ENCODE peak calls at places on chromosomes 1 and 21, in five cellular contexts. E is EL, O is T-helper 17 cell, P is hepatic stellate cell, Q is AG08395. Z is an unnamed sample.

GRCh38 chr1:193333166-193333565 is 146.8 kb upstream of the B3GALT2 start:
- DNase-seq in E (no peak), O (no peak), P (no peak), Q (no peak), Z (no peak)

GRCh38 chr1:185559684-185560310 is 174.4 kb upstream of the HMCN1 start:
- DNase-seq in E (peak; percentile 60), O (no peak), P (peak; percentile 41), Q (peak; percentile 60), Z (peak; percentile 72)

GRCh38 chr1:87955038-87955437 is 626.4 kb downstream of the LMO4 start:
- DNase-seq in E (no peak), O (no peak), P (no peak), Q (no peak), Z (no peak)

GRCh38 chr1:210489491-210489890 is 160.8 kb downstream of the HHAT start:
- DNase-seq in E (no peak), O (no peak), P (no peak), Q (no peak), Z (no peak)

GRCh38 chr21:41564871-41565281 is 56.9 kb upstream of the TMPRSS2 start:
- DNase-seq in E (peak; percentile 73), O (no peak), P (peak; percentile 23), Q (peak; percentile 93), Z (no peak)

GRCh38 chr1:55703726-55704363 is 488.7 kb upstream of the USP24 start:
- DNase-seq in E (no peak), O (no peak), P (no peak), Q (peak; percentile 52), Z (no peak)

GRCh38 chr1:45326627-45327591 is at the start of gene HPDL:
- DNase-seq in E (peak; percentile 57), O (peak; percentile 29), P (peak; percentile 73), Q (peak; percentile 66), Z (peak; percentile 94)

GRCh38 chr1:15714438-15715136 is 21.5 kb upstream of the SLC25A34 start:
- DNase-seq in E (no peak), O (no peak), P (peak; percentile 55), Q (peak; percentile 73), Z (no peak)

GRCh38 chr1:40862008-40862863 is at the start of gene CITED4:
- DNase-seq in E (peak; percentile 93), O (peak; percentile 95), P (peak; percentile 91), Q (peak; percentile 97), Z (peak; percentile 97)

GRCh38 chr21:38298833-38299232 is 42.0 kb downstream of the KCNJ15 start:
- DNase-seq in E (no peak), O (no peak), P (no peak), Q (no peak), Z (no peak)

GRCh38 chr1:116733466-116734108 is 20.6 kb upstream of the CD2 start:
- DNase-seq in E (no peak), O (no peak), P (no peak), Q (no peak), Z (no peak)

GRCh38 chr1:227325195-227325594 is 6.9 kb upstream of the CDC42BPA start:
- DNase-seq in E (no peak), O (no peak), P (no peak), Q (no peak), Z (no peak)

GRCh38 chr1:1939296-1940122 is 20.4 kb upstream of the TMEM52 start:
- DNase-seq in E (no peak), O (no peak), P (no peak), Q (no peak), Z (no peak)

GRCh38 chr1:160429125-160429551 is 28.8 kb downstream of the VANGL2 start:
- DNase-seq in E (no peak), O (no peak), P (no peak), Q (no peak), Z (no peak)

GRCh38 chr1:224333309-224333926 is 3.4 kb upstream of the NVL start:
- DNase-seq in E (peak; percentile 64), O (no peak), P (peak; percentile 41), Q (peak; percentile 50), Z (no peak)

GRCh38 chr1:203439086-203439620 is 36.5 kb upstream of the PRELP start:
- DNase-seq in E (no peak), O (no peak), P (no peak), Q (no peak), Z (no peak)

GRCh38 chr1:24074817-24075725 is 36.9 kb downstream of the MYOM3 start:
- DNase-seq in E (no peak), O (no peak), P (no peak), Q (no peak), Z (no peak)

GRCh38 chr21:29246614-29247013 is 52.1 kb upstream of the BACH1 start:
- DNase-seq in E (no peak), O (no peak), P (no peak), Q (no peak), Z (no peak)

GRCh38 chr1:26959722-26960624 is at the start of gene KDF1:
- DNase-seq in E (no peak), O (peak; percentile 43), P (no peak), Q (no peak), Z (peak; percentile 94)

GRCh38 chr1:234896477-234897364 is 231.9 kb downstream of the TOMM20 start:
- DNase-seq in E (no peak), O (no peak), P (no peak), Q (no peak), Z (no peak)

Z was measured in H9.